ENCODE peak calls at places on chromosomes 12 and 14, in four cellular contexts. One of them, this sample, is unnamed.

GRCh38 chr14:39268393-39268792 is 34.7 kb downstream of the MIA2 start:
- DNase-seq in epithelial cell of proximal tubule: no peak
- DNase-seq in lung: no peak
- DNase-seq in foreskin fibroblast: no peak
- DNase-seq in this sample: no peak

GRCh38 chr12:5537771-5538170 is 105.9 kb downstream of the NTF3 start:
- DNase-seq in epithelial cell of proximal tubule: no peak
- DNase-seq in foreskin fibroblast: no peak
- DNase-seq in lung: no peak
- DNase-seq in this sample: no peak

GRCh38 chr12:54054442-54055332 is 1.1 kb downstream of the HOXC4 start:
- DNase-seq in lung: no peak
- DNase-seq in epithelial cell of proximal tubule: no peak
- DNase-seq in foreskin fibroblast: no peak
- DNase-seq in this sample: no peak

GRCh38 chr12:14814082-14814481 is at the start of gene SMCO3:
- DNase-seq in epithelial cell of proximal tubule: no peak
- DNase-seq in lung: no peak
- DNase-seq in foreskin fibroblast: no peak
- DNase-seq in this sample: no peak

GRCh38 chr14:55129428-55130193 is 559 bp downstream of the LGALS3 start:
- DNase-seq in epithelial cell of proximal tubule: no peak
- DNase-seq in foreskin fibroblast: peak; percentile 42
- DNase-seq in lung: peak; percentile 67
- DNase-seq in this sample: peak; percentile 75

GRCh38 chr12:70236990-70237389 is 6.2 kb upstream of the CNOT2 start:
- DNase-seq in foreskin fibroblast: no peak
- DNase-seq in epithelial cell of proximal tubule: no peak
- DNase-seq in lung: no peak
- DNase-seq in this sample: no peak

GRCh38 chr12:2108166-2108565 is 55.4 kb downstream of the CACNA1C start:
- DNase-seq in foreskin fibroblast: no peak
- DNase-seq in epithelial cell of proximal tubule: no peak
- DNase-seq in lung: no peak
- DNase-seq in this sample: no peak

GRCh38 chr14:51242545-51243490 is 2.8 kb downstream of the TMX1 start:
- DNase-seq in foreskin fibroblast: no peak
- DNase-seq in lung: no peak
- DNase-seq in epithelial cell of proximal tubule: no peak
- DNase-seq in this sample: no peak

GRCh38 chr14:77391441-77391840 is 14.3 kb downstream of the SAMD15 start:
- DNase-seq in lung: no peak
- DNase-seq in foreskin fibroblast: no peak
- DNase-seq in epithelial cell of proximal tubule: no peak
- DNase-seq in this sample: no peak

GRCh38 chr12:47817272-47818006 is 2.3 kb downstream of the HDAC7 start:
- DNase-seq in epithelial cell of proximal tubule: no peak
- DNase-seq in foreskin fibroblast: no peak
- DNase-seq in lung: no peak
- DNase-seq in this sample: no peak

GRCh38 chr14:83992857-83993256 is 1537.1 kb upstream of the FLRT2 start:
- DNase-seq in foreskin fibroblast: peak; percentile 40
- DNase-seq in lung: no peak
- DNase-seq in epithelial cell of proximal tubule: no peak
- DNase-seq in this sample: no peak

GRCh38 chr14:97166497-97166896 is 369.3 kb downstream of the VRK1 start:
- DNase-seq in lung: no peak
- DNase-seq in foreskin fibroblast: no peak
- DNase-seq in epithelial cell of proximal tubule: no peak
- DNase-seq in this sample: no peak

GRCh38 chr14:30108975-30109700 is 181.5 kb upstream of the PRKD1 start:
- DNase-seq in foreskin fibroblast: peak; percentile 54
- DNase-seq in lung: no peak
- DNase-seq in epithelial cell of proximal tubule: no peak
- DNase-seq in this sample: no peak

GRCh38 chr12:68539615-68539952 is 71.1 kb upstream of the RAP1B start:
- DNase-seq in foreskin fibroblast: no peak
- DNase-seq in lung: no peak
- DNase-seq in epithelial cell of proximal tubule: no peak
- DNase-seq in this sample: no peak

GRCh38 chr12:82351390-82351789 is 6.8 kb downstream of the CCDC59 start:
- DNase-seq in lung: no peak
- DNase-seq in foreskin fibroblast: no peak
- DNase-seq in epithelial cell of proximal tubule: no peak
- DNase-seq in this sample: no peak

GRCh38 chr12:49264466-49264872 is 413 bp upstream of the TUBA1C start:
- DNase-seq in foreskin fibroblast: peak; percentile 37
- DNase-seq in epithelial cell of proximal tubule: no peak
- DNase-seq in lung: no peak
- DNase-seq in this sample: peak; percentile 72

GRCh38 chr12:21607701-21608100 is 3.1 kb upstream of the GYS2 start:
- DNase-seq in foreskin fibroblast: peak; percentile 2
- DNase-seq in lung: no peak
- DNase-seq in epithelial cell of proximal tubule: no peak
- DNase-seq in this sample: no peak

GRCh38 chr12:6404390-6404789 is 20.4 kb downstream of the LTBR start:
- DNase-seq in foreskin fibroblast: no peak
- DNase-seq in lung: no peak
- DNase-seq in epithelial cell of proximal tubule: no peak
- DNase-seq in this sample: no peak

GRCh38 chr14:79328863-79329262 is 882.4 kb downstream of the DIO2 start:
- DNase-seq in lung: no peak
- DNase-seq in foreskin fibroblast: no peak
- DNase-seq in epithelial cell of proximal tubule: no peak
- DNase-seq in this sample: no peak

GRCh38 chr14:29741909-29742401 is 185.7 kb downstream of the PRKD1 start:
- DNase-seq in epithelial cell of proximal tubule: no peak
- DNase-seq in foreskin fibroblast: peak; percentile 47
- DNase-seq in lung: no peak
- DNase-seq in this sample: no peak

GRCh38 chr12:74747305-74747704 is 209.7 kb downstream of the ATXN7L3B start:
- DNase-seq in lung: no peak
- DNase-seq in epithelial cell of proximal tubule: no peak
- DNase-seq in foreskin fibroblast: peak; percentile 1
- DNase-seq in this sample: no peak

GRCh38 chr12:65333649-65334048 is 55.2 kb downstream of the MSRB3 start:
- DNase-seq in lung: no peak
- DNase-seq in foreskin fibroblast: no peak
- DNase-seq in epithelial cell of proximal tubule: no peak
- DNase-seq in this sample: no peak

GRCh38 chr12:53097207-53097563 is 282 bp upstream of the IGFBP6 start:
- DNase-seq in lung: no peak
- DNase-seq in foreskin fibroblast: peak; percentile 40
- DNase-seq in epithelial cell of proximal tubule: no peak
- DNase-seq in this sample: no peak

GRCh38 chr12:117360222-117360550 is 1.2 kb downstream of the NOS1 start:
- DNase-seq in lung: no peak
- DNase-seq in epithelial cell of proximal tubule: no peak
- DNase-seq in foreskin fibroblast: no peak
- DNase-seq in this sample: no peak

GRCh38 chr14:95294834-95295599 is 24.7 kb downstream of the CLMN start:
- DNase-seq in epithelial cell of proximal tubule: no peak
- DNase-seq in lung: no peak
- DNase-seq in foreskin fibroblast: no peak
- DNase-seq in this sample: no peak

GRCh38 chr12:34289431-34290190 is 267.3 kb downstream of the ALG10 start:
- DNase-seq in foreskin fibroblast: no peak
- DNase-seq in epithelial cell of proximal tubule: no peak
- DNase-seq in lung: no peak
- DNase-seq in this sample: no peak

GRCh38 chr14:74574706-74575105 is 37.3 kb downstream of the LTBP2 start:
- DNase-seq in lung: no peak
- DNase-seq in epithelial cell of proximal tubule: no peak
- DNase-seq in foreskin fibroblast: peak; percentile 23
- DNase-seq in this sample: no peak

GRCh38 chr12:123141615-123142517 is 9.0 kb downstream of the PITPNM2 start:
- DNase-seq in epithelial cell of proximal tubule: peak; percentile 83
- DNase-seq in lung: peak; percentile 69
- DNase-seq in foreskin fibroblast: peak; percentile 73
- DNase-seq in this sample: no peak

GRCh38 chr14:90523544-90523943 is 126.7 kb downstream of the CALM1 start:
- DNase-seq in epithelial cell of proximal tubule: no peak
- DNase-seq in foreskin fibroblast: no peak
- DNase-seq in lung: no peak
- DNase-seq in this sample: no peak

GRCh38 chr12:124036117-124037109 is 63.4 kb downstream of the ZNF664 start:
- DNase-seq in foreskin fibroblast: no peak
- DNase-seq in lung: no peak
- DNase-seq in epithelial cell of proximal tubule: no peak
- DNase-seq in this sample: peak; percentile 74

GRCh38 chr14:50792634-50793068 is 38.3 kb downstream of the NIN start:
- DNase-seq in lung: no peak
- DNase-seq in epithelial cell of proximal tubule: no peak
- DNase-seq in foreskin fibroblast: no peak
- DNase-seq in this sample: no peak

GRCh38 chr12:117582135-117582784 is 220.8 kb upstream of the NOS1 start:
- DNase-seq in foreskin fibroblast: no peak
- DNase-seq in lung: no peak
- DNase-seq in epithelial cell of proximal tubule: no peak
- DNase-seq in this sample: no peak

GRCh38 chr14:89428163-89428523 is 11.1 kb upstream of the FOXN3 start:
- DNase-seq in epithelial cell of proximal tubule: no peak
- DNase-seq in lung: no peak
- DNase-seq in foreskin fibroblast: no peak
- DNase-seq in this sample: no peak

GRCh38 chr12:90085491-90086274 is 377.0 kb upstream of the ATP2B1 start:
- DNase-seq in lung: no peak
- DNase-seq in foreskin fibroblast: peak; percentile 58
- DNase-seq in epithelial cell of proximal tubule: no peak
- DNase-seq in this sample: no peak

GRCh38 chr12:104985206-104985605 is 910 bp upstream of the NOPCHAP1 start:
- DNase-seq in epithelial cell of proximal tubule: no peak
- DNase-seq in lung: no peak
- DNase-seq in foreskin fibroblast: no peak
- DNase-seq in this sample: no peak
- TF ChIP-seq CTCF in epithelial cell of proximal tubule: no peak
- TF ChIP-seq CTCF in lung: no peak
- TF ChIP-seq CTCF in foreskin fibroblast: no peak
- TF ChIP-seq CTCF in this sample: no peak

GRCh38 chr14:21911877-21912276 is 238.3 kb upstream of the OR4E1 start:
- DNase-seq in epithelial cell of proximal tubule: no peak
- DNase-seq in foreskin fibroblast: no peak
- DNase-seq in lung: no peak
- DNase-seq in this sample: no peak

GRCh38 chr14:21915814-21916213 is 242.2 kb upstream of the OR4E1 start:
- DNase-seq in epithelial cell of proximal tubule: peak; percentile 72
- DNase-seq in foreskin fibroblast: no peak
- DNase-seq in lung: no peak
- DNase-seq in this sample: no peak

GRCh38 chr14:21910260-21910659 is 236.6 kb upstream of the OR4E1 start:
- DNase-seq in epithelial cell of proximal tubule: no peak
- DNase-seq in lung: no peak
- DNase-seq in foreskin fibroblast: no peak
- DNase-seq in this sample: no peak

GRCh38 chr14:21917699-21918436 is 244.2 kb upstream of the OR4E1 start:
- DNase-seq in lung: no peak
- DNase-seq in epithelial cell of proximal tubule: peak; percentile 46
- DNase-seq in foreskin fibroblast: peak; percentile 1
- DNase-seq in this sample: peak; percentile 17

DNA sequence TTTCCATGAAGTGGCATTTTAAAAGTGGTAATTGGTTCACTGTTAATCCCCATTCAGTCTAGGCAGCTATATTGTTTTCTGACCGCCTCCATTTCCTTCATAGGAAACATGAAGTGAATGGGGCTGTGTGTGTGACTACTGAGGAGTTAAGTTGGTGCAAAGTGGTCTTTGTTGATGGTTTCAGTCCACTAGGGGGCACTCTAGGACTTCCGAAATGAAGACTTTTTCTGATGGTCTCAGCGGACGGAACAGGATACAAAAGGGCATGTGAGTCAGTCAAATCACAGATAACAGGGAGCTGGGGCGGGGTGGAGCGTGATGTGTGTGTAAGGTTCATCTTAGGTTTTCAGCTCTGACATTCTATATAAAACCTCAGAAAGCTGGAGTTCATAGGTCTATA is 240.1 kb upstream of the OR4E1 start:
- DNase-seq in lung: peak; percentile 43
- DNase-seq in foreskin fibroblast: no peak
- DNase-seq in epithelial cell of proximal tubule: peak; percentile 59
- DNase-seq in this sample: peak; percentile 16
- TF ChIP-seq CTCF in lung: peak; percentile 4
- TF ChIP-seq CTCF in foreskin fibroblast: peak; percentile 42
- TF ChIP-seq CTCF in epithelial cell of proximal tubule: peak; percentile 89
- TF ChIP-seq CTCF in this sample: peak; percentile 39

GRCh38 chr12:96140110-96140509 is 54.1 kb upstream of the ELK3 start:
- DNase-seq in epithelial cell of proximal tubule: no peak
- DNase-seq in lung: no peak
- DNase-seq in foreskin fibroblast: peak; percentile 49
- DNase-seq in this sample: no peak
- TF ChIP-seq CTCF in epithelial cell of proximal tubule: no peak
- TF ChIP-seq CTCF in lung: no peak
- TF ChIP-seq CTCF in foreskin fibroblast: no peak
- TF ChIP-seq CTCF in this sample: no peak

GRCh38 chr12:57490126-57490525 is 2.3 kb downstream of the MARS1 start:
- DNase-seq in epithelial cell of proximal tubule: no peak
- DNase-seq in lung: no peak
- DNase-seq in foreskin fibroblast: no peak
- DNase-seq in this sample: no peak
- TF ChIP-seq CTCF in epithelial cell of proximal tubule: no peak
- TF ChIP-seq CTCF in lung: no peak
- TF ChIP-seq CTCF in foreskin fibroblast: no peak
- TF ChIP-seq CTCF in this sample: no peak

GRCh38 chr14:52678591-52678990 is 16.8 kb downstream of the ERO1A start:
- DNase-seq in foreskin fibroblast: no peak
- DNase-seq in epithelial cell of proximal tubule: no peak
- DNase-seq in lung: no peak
- DNase-seq in this sample: no peak
- TF ChIP-seq CTCF in foreskin fibroblast: peak; percentile 16
- TF ChIP-seq CTCF in epithelial cell of proximal tubule: peak; percentile 46
- TF ChIP-seq CTCF in lung: no peak
- TF ChIP-seq CTCF in this sample: peak; percentile 6

DNA sequence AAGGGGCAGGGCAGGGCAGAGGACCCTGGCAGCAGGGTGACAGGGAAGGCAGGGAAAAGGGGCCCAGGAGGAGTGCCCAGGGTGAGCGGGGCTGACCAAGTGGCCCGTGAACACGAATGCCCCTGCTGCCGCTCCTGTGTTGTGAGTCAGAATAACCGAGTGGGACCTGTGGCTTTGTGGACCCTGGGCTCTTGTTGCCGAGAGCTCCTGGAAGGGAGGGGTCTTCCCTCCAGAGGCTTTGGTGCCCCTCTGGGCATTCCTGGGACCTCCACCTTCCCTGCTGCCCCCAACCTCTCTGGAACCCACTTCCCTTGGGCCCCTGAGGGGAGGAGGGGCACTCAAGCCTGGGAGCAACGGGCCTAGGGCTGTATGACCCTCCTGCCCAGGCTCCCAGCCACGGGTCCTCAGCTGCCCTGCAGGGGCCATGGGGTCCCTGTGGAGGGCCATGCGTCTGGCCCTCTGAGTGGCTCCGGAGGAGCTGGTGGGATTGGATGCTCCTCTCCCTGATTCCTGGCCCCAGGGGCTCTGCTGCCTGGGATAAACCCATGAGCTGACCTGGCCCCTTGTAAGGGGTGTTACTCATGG is 319.4 kb downstream of the TMEM121 start:
- DNase-seq in lung: no peak
- DNase-seq in epithelial cell of proximal tubule: no peak
- DNase-seq in foreskin fibroblast: no peak
- DNase-seq in this sample: no peak
- TF ChIP-seq CTCF in lung: no peak
- TF ChIP-seq CTCF in epithelial cell of proximal tubule: no peak
- TF ChIP-seq CTCF in foreskin fibroblast: no peak
- TF ChIP-seq CTCF in this sample: no peak

This sample was measured in GM10248.